ENCODE peak calls at places on chromosomes 5 and 9, in four cellular contexts. H is foreskin fibroblast, F is astrocyte, M is left ventricle myocardium inferior. C is an unnamed sample.

GRCh38 chr5:120463991-120464626 is at the start of gene PRR16:
- DNase-seq in H (peak), F (peak), M (peak), C (peak)

GRCh38 chr9:121822093-121823085 is 171.0 kb downstream of the DAB2IP start:
- DNase-seq in H (no peak), M (no peak), F (no peak), C (no peak)

GRCh38 chr9:33852216-33852826 is 35.4 kb downstream of the UBE2R2 start:
- DNase-seq in H (peak), F (no peak), M (peak), C (peak)

GRCh38 chr5:116806879-116807278 is 232.3 kb upstream of the SEMA6A start:
- DNase-seq in H (no peak), F (no peak), M (no peak), C (no peak)

GRCh38 chr5:116075117-116075910 is 9.5 kb upstream of the COMMD10 start:
- DNase-seq in M (no peak), H (no peak), F (peak), C (no peak)

GRCh38 chr5:57184322-57184721 is 10.5 kb downstream of the GPBP1 start:
- DNase-seq in M (no peak), H (no peak), F (no peak), C (no peak)

GRCh38 chr9:36092509-36093215 is 43.9 kb upstream of the GLIPR2 start:
- DNase-seq in F (no peak), M (no peak), H (no peak), C (peak)

GRCh38 chr5:148898413-148899075 is 72.1 kb downstream of the ADRB2 start:
- DNase-seq in F (no peak), H (no peak), M (no peak), C (no peak)

GRCh38 chr5:142601432-142601831 is 84.5 kb downstream of the FGF1 start:
- DNase-seq in H (no peak), M (no peak), F (no peak), C (no peak)

GRCh38 chr5:142598338-142598700 is 87.6 kb downstream of the FGF1 start:
- DNase-seq in F (no peak), M (no peak), H (no peak), C (no peak)

GRCh38 chr5:142600092-142600491 is 85.8 kb downstream of the FGF1 start:
- DNase-seq in H (no peak), F (no peak), M (no peak), C (no peak)

GRCh38 chr5:142602720-142603245 is 83.1 kb downstream of the FGF1 start:
- DNase-seq in F (no peak), H (no peak), M (no peak), C (peak)

DNA sequence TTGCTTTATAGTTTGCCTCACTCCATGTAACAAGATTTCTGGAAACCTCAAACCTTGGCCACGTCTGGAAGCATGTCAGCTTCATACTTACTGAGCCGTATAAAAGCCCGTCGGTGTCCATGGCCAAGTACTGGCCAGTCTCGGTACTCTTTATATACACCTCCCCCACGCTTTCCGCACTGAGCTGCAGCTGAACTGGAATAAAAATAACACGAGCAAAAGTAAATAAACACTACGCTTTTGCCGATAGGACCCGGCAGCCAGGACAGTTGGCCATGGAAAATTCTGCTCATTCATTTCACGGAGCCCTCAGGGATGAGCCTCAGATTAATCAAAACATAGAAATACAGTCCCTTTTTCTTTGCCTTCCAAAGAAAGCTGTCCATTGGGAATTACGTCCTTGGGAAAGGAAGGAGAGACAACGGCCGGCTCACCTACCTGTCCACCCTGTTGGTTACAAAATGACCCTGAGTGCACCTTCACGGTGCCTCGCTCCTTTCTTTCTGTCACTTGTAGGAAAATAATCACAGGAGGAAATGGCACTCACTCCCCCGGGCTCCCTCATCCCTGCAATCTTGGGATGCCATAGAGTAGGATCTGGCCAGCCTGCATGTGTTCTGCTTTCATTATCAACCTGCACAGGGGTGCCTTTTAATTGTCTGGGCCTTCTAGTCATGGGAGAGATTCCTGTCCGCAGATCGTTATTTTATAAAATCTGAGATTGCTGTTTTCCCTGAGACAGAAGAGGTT is 85.1 kb downstream of the FGF1 start:
- DNase-seq in F (peak), M (peak), H (peak), C (peak)
- H3K4me3 ChIP-seq in F (peak), M (peak), H (peak), C (peak)

GRCh38 chr9:87792831-87793288 is 66.9 kb downstream of the CTSL start:
- DNase-seq in F (peak), H (peak), M (peak), C (peak)
- TF ChIP-seq CTCF in F (no peak), H (peak), M (peak), C (peak)

GRCh38 chr5:140857177-140857986 is 1.7 kb downstream of the PCDHA10 start:
- DNase-seq in M (no peak), F (no peak), H (no peak), C (no peak)

GRCh38 chr5:140857987-140858240 is 2.2 kb downstream of the PCDHA10 start:
- DNase-seq in F (no peak), M (no peak), H (no peak), C (no peak)

DNA sequence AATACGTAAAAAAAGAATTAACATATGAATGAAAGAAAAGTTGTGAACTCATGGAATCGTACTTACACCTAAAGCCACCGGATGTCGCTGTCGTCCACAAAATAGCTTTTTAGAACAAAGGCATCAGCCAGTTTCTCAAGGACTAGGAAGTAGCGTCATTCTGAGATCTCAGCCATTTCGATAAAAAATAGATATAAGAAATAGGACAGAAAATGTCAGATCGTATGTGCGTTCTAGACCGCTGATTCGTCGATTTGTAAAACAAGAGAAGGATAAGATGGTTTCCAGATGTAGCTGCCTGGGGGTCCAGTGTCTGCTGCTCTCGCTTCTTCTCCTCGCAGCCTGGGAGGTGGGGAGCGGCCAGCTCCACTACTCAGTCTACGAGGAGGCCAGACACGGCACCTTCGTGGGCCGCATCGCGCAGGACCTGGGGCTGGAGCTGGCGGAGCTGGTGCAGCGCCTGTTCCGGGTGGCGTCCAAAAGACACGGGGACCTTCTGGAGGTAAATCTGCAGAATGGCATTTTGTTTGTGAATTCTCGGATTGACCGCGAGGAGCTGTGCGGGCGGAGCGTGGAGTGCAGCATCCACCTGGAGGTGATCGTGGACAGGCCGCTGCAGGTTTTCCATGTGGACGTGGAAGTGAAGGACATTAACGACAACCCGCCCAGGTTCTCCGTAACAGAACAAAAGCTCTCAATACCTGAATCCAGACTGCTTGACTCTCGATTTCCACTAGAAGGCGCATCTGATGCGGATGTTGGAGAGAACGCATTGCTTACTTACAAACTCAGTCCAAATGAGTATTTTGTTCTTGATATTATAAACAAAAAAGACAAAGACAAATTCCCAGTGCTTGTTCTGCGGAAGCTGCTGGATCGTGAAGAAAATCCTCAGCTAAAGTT is at the start of gene PCDHA10:
- DNase-seq in M (no peak), H (no peak), F (no peak), C (no peak)
- H3K4me3 ChIP-seq in M (peak), H (no peak), F (no peak), C (no peak)

DNA sequence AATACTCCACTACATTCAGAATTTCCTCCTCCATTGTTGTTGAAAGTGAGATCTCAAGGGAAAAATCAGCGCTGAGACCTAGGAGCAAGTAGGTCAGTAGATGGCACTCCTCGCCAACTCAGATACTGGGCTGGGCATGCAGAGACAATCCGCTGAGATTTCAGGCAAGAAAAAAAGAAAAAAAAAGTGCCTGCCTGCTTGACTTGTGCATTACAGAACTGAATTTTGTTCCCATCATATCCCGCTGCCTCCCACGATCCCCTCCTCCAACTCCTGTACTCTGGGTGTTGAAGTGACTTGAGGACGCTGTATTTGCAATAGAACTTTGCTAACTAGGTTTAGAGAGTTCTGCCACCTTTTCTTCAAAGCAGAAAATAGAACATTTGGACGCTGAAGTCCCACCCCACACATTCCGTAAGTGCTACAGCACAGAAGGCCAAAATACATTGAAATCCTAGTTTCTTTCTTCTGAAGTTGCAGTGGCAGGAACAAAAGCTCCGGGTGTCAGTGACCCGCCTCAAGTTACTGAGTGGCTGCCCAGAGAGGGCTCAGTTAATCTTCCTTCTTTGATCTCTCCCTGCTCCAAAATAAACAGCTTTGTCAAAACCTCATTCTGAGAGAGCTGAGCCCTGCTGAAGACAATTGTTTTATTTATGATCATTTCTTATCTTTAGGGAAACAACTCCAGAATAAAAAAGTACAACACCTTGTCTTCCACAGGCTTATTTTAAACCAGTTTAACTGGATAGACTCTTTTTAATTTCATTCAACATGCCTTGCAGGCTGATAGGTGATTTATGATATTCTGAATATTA is 265.7 kb downstream of the MLLT3 start:
- DNase-seq in F (peak), H (peak), M (peak), C (peak)
- TF ChIP-seq CTCF in F (peak), H (peak), M (peak), C (peak)